ENCODE peak calls at places on chromosome 3, in seven cellular contexts. F, T, D, B, L, W and N are unnamed samples.

GRCh38 chr3:138426211-138426610 is 8.2 kb upstream of the ESYT3 start:
- DNase-seq in F (no peak), T (no peak), D (no peak), B (no peak), L (peak), W (no peak), N (no peak)

GRCh38 chr3:3196148-3196861 is 16.8 kb upstream of the CRBN start:
- DNase-seq in F (no peak), T (no peak), D (no peak), B (peak), L (peak), W (no peak), N (no peak)

GRCh38 chr3:171777608-171777995 is 32.7 kb downstream of the PLD1 start:
- DNase-seq in F (no peak), T (no peak), D (no peak), B (no peak), L (no peak), W (no peak), N (no peak)

GRCh38 chr3:194801378-194802124 is 115.9 kb downstream of the FAM43A start:
- DNase-seq in F (no peak), T (no peak), D (no peak), B (no peak), L (no peak), W (peak), N (no peak)

GRCh38 chr3:25097023-25097422 is 331.0 kb upstream of the RARB start:
- DNase-seq in F (no peak), T (no peak), D (no peak), B (no peak), L (no peak), W (no peak), N (no peak)

GRCh38 chr3:135908225-135908624 is 57.3 kb upstream of the PPP2R3A start:
- DNase-seq in F (no peak), T (no peak), D (no peak), B (no peak), L (peak), W (no peak), N (no peak)

GRCh38 chr3:182909318-182910040 is 70.9 kb downstream of the DCUN1D1 start:
- DNase-seq in F (no peak), T (no peak), D (no peak), B (no peak), L (no peak), W (no peak), N (no peak)

GRCh38 chr3:50226888-50227389 is 9.1 kb upstream of the GNAI2 start:
- DNase-seq in F (no peak), T (no peak), D (no peak), B (no peak), L (peak), W (peak), N (no peak)

GRCh38 chr3:5499404-5499803 is 311.9 kb downstream of the EDEM1 start:
- DNase-seq in F (no peak), T (no peak), D (no peak), B (no peak), L (no peak), W (no peak), N (no peak)

GRCh38 chr3:25151497-25151896 is 276.6 kb upstream of the RARB start:
- DNase-seq in F (no peak), T (no peak), D (no peak), B (peak), L (no peak), W (no peak), N (no peak)

GRCh38 chr3:194804796-194805195 is 119.1 kb downstream of the FAM43A start:
- DNase-seq in F (no peak), T (no peak), D (no peak), B (no peak), L (no peak), W (peak), N (no peak)

GRCh38 chr3:151843275-151843674 is 29.4 kb downstream of the AADAC start:
- DNase-seq in F (no peak), T (no peak), D (no peak), B (no peak), L (no peak), W (no peak), N (no peak)

GRCh38 chr3:129278970-129279906 is 568 bp downstream of the HMCES start:
- DNase-seq in F (peak), T (no peak), D (peak), B (peak), L (peak), W (peak), N (no peak)

GRCh38 chr3:40624189-40624754 is 99.5 kb downstream of the ZNF621 start:
- DNase-seq in F (no peak), T (no peak), D (no peak), B (no peak), L (no peak), W (peak), N (no peak)

GRCh38 chr3:89340431-89340830 is 233.0 kb downstream of the EPHA3 start:
- DNase-seq in F (no peak), T (no peak), D (no peak), B (no peak), L (no peak), W (no peak), N (no peak)

GRCh38 chr3:126100688-126101301 is 16.9 kb upstream of the SLC41A3 start:
- DNase-seq in F (peak), T (peak), D (no peak), B (no peak), L (no peak), W (peak), N (no peak)

GRCh38 chr3:86990171-86990733 is 697 bp downstream of the VGLL3 start:
- DNase-seq in F (peak), T (no peak), D (peak), B (no peak), L (no peak), W (peak), N (no peak)

GRCh38 chr3:154078672-154079071 is 42.5 kb upstream of the ARHGEF26 start:
- DNase-seq in F (no peak), T (no peak), D (no peak), B (no peak), L (no peak), W (no peak), N (no peak)

GRCh38 chr3:189734061-189734460 is 102.9 kb downstream of the TP63 start:
- DNase-seq in F (no peak), T (no peak), D (no peak), B (no peak), L (no peak), W (no peak), N (no peak)

GRCh38 chr3:108190346-108190745 is 31.9 kb downstream of the IFT57 start:
- DNase-seq in F (no peak), T (no peak), D (no peak), B (no peak), L (no peak), W (no peak), N (peak)

GRCh38 chr3:73192036-73192738 is 130.7 kb downstream of the EBLN2 start:
- DNase-seq in F (no peak), T (no peak), D (peak), B (no peak), L (peak), W (no peak), N (no peak)

GRCh38 chr3:186724911-186725310 is 7.8 kb downstream of the KNG1 start:
- DNase-seq in F (no peak), T (no peak), D (no peak), B (no peak), L (no peak), W (no peak), N (no peak)

GRCh38 chr3:97952872-97953271 is 19.4 kb downstream of the RIOX2 start:
- DNase-seq in F (no peak), T (no peak), D (no peak), B (no peak), L (no peak), W (no peak), N (no peak)

GRCh38 chr3:73616056-73616455 is 8.7 kb downstream of the PDZRN3 start:
- DNase-seq in F (no peak), T (no peak), D (no peak), B (no peak), L (no peak), W (no peak), N (no peak)

GRCh38 chr3:50671331-50671730 is 3.4 kb upstream of the DOCK3 start:
- DNase-seq in F (no peak), T (peak), D (no peak), B (peak), L (peak), W (no peak), N (peak)

GRCh38 chr3:15317164-15317477 is 15.3 kb downstream of the SH3BP5 start:
- DNase-seq in F (no peak), T (no peak), D (no peak), B (peak), L (no peak), W (peak), N (no peak)

GRCh38 chr3:125110016-125110875 is 54.4 kb upstream of the HEG1 start:
- DNase-seq in F (no peak), T (peak), D (no peak), B (peak), L (peak), W (no peak), N (no peak)

GRCh38 chr3:195048059-195048905 is 222.7 kb downstream of the XXYLT1 start:
- DNase-seq in F (no peak), T (no peak), D (peak), B (no peak), L (no peak), W (no peak), N (no peak)

GRCh38 chr3:69095636-69096035 is 10.9 kb downstream of the ARL6IP5 start:
- DNase-seq in F (no peak), T (no peak), D (no peak), B (no peak), L (no peak), W (no peak), N (no peak)

GRCh38 chr3:171353423-171353822 is 106.8 kb downstream of the TNIK start:
- DNase-seq in F (no peak), T (no peak), D (no peak), B (no peak), L (no peak), W (no peak), N (no peak)

GRCh38 chr3:197028711-197029510 is 706 bp downstream of the MELTF start:
- DNase-seq in F (peak), T (no peak), D (peak), B (no peak), L (no peak), W (peak), N (no peak)

GRCh38 chr3:94285874-94286273 is 223.0 kb downstream of the NSUN3 start:
- DNase-seq in F (no peak), T (no peak), D (no peak), B (no peak), L (no peak), W (no peak), N (no peak)

GRCh38 chr3:72171461-72171860 is 386.5 kb upstream of the PROK2 start:
- DNase-seq in F (no peak), T (no peak), D (no peak), B (no peak), L (no peak), W (no peak), N (no peak)

GRCh38 chr3:16550676-16551341 is 37.3 kb upstream of the RFTN1 start:
- DNase-seq in F (no peak), T (peak), D (peak), B (peak), L (peak), W (peak), N (peak)

GRCh38 chr3:16550305-16550675 is 36.8 kb upstream of the RFTN1 start:
- DNase-seq in F (no peak), T (no peak), D (no peak), B (no peak), L (no peak), W (no peak), N (no peak)

GRCh38 chr3:16554126-16554525 is 40.6 kb upstream of the RFTN1 start:
- DNase-seq in F (no peak), T (no peak), D (no peak), B (no peak), L (no peak), W (no peak), N (no peak)

GRCh38 chr3:16552757-16553156 is 39.3 kb upstream of the RFTN1 start:
- DNase-seq in F (no peak), T (no peak), D (no peak), B (no peak), L (no peak), W (no peak), N (no peak)

GRCh38 chr3:16551342-16551976 is 38.0 kb upstream of the RFTN1 start:
- DNase-seq in F (no peak), T (no peak), D (no peak), B (no peak), L (no peak), W (no peak), N (no peak)
- H3K4me3 ChIP-seq in F (no peak), T (no peak), D (no peak), B (no peak), L (no peak), W (no peak), N (no peak)

DNA sequence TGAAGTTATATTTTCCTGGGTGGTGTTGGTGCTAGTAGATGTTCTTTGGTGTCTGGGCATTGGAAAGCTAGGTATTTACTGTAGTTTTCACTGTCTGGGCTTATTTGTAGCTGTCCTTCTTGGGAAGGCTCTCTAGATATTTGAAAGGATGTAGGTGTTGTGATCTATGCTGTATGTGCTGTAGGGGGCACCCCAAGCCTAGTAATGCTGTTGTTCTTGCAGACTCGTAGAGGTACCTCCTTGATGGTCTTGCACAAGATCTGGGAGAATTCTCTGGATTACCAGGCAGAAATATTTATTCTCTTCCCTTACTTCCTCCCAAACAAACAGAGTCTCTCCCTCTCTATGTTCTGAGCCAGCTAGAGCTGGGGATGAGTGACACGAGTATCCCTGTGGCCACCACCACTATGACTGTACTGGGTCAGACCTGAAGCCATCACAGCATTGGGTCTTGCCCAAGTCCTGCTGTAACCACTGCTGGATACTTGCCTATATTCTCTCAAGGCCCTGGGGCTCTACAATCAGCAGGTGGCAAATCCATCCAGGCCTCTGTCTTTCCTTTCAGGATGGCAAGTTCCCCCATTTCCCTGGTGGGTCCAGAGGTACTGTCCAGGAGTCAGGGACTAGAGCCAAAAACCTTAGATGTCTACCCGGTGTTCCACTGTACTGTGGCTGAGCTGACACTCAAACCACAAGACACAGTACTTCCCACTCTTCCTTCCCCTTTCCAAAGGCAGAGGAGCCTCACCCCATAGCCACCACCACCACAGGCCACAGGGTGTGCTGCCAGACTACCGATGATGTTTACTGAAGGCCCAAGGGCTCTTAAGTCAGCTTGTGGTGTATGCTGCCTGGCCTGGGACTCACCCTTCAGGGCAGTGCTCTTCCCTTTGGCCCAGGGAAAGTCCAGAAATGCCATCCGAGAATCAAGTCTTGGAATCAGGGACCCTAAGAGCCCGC is 195.2 kb upstream of the DPPA4 start:
- DNase-seq in F (no peak), T (peak), D (peak), B (peak), L (peak), W (no peak), N (peak)
- TF ChIP-seq CTCF in F (peak), T (peak), D (no peak), B (peak), L (peak), W (no peak), N (peak)

DNA sequence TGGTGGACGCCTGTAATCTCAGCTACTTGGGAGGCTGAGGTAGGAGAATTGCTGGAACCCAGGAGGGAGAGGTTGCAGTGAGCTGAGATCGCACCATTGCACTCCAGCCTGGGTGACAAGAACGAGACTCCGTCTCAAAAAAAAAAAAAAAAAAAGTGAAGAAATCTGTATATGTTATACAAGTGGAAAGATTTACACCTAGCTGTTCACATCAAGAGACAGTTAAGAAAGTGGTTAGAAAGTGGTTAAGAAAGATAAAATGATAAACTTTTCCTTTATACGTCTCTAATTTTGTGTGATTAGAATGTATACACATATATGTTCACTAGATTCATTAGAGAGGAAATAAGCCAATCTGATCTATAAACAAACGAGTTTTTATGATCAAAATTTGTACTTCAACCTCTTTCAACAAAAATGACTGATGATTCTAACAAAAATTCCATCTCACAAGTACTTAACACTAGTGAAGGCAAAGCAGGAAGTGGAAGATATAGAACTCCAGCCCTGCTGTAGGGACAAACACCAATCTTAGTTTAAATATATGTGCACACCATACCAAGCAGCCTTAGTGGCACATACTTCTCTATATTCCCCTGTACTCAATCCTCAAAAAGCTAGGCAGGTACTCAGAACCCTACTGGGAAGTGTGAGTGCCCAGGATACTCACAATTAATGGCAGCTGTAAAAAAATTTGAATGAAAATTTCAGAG is 51.2 kb downstream of the RAF1 start:
- DNase-seq in F (no peak), T (no peak), D (no peak), B (no peak), L (no peak), W (no peak), N (no peak)
- H3K4me3 ChIP-seq in F (no peak), T (no peak), D (no peak), B (no peak), L (no peak), W (no peak), N (no peak)

GRCh38 chr3:57555316-57555715 is 758 bp upstream of the PDE12 start:
- DNase-seq in F (no peak), T (no peak), D (no peak), B (no peak), L (no peak), W (peak), N (no peak)

GRCh38 chr3:57559526-57559925 is 3.5 kb downstream of the PDE12 start:
- DNase-seq in F (no peak), T (no peak), D (no peak), B (no peak), L (no peak), W (no peak), N (no peak)

GRCh38 chr3:57556459-57557087 is 499 bp downstream of the PDE12 start:
- DNase-seq in F (peak), T (no peak), D (peak), B (no peak), L (no peak), W (peak), N (no peak)

GRCh38 chr3:57557088-57557537 is 1.0 kb downstream of the PDE12 start:
- DNase-seq in F (no peak), T (no peak), D (peak), B (peak), L (no peak), W (peak), N (no peak)

GRCh38 chr3:57555738-57556458 is at the start of gene PDE12:
- DNase-seq in F (peak), T (peak), D (peak), B (peak), L (peak), W (peak), N (peak)
- TF ChIP-seq CTCF in F (no peak), T (no peak), D (no peak), B (peak), L (no peak), W (no peak), N (no peak)

GRCh38 chr3:178517665-178518366 is 18.4 kb upstream of the KCNMB2 start:
- DNase-seq in F (no peak), T (no peak), D (no peak), B (no peak), L (no peak), W (no peak), N (no peak)
- H3K4me3 ChIP-seq in F (no peak), T (no peak), D (no peak), B (no peak), L (no peak), W (no peak), N (no peak)

DNA sequence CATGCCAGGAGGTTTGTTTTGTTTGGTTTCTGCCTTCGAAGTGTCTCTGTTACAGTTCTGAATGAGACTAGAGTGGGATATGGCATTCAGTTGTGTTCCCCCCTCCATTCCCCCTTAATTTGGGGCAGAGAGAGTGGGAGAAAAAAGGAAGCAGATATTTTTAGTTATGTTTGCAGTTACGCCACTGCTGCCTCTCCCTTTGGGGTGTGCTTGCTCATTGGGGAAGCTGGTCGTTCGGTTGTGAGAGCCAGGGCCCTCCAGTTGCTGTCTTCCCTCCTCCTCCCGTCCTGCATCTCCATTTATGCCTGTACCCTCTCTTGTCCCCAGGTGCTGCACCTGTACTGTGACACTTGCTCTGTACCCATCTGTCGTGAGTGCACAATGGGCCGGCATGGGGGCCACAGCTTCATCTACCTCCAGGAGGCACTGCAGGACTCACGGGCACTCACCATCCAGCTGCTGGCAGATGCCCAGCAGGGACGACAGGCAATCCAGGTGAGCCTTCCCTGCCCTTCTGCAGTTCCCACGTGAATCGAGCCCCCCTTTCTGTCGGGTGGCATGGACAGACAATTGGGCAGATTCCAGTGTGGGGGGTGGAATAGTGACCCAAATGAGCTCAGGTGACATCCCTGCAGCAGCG is 55.8 kb downstream of the TRIM71 start:
- DNase-seq in F (no peak), T (no peak), D (no peak), B (no peak), L (no peak), W (no peak), N (no peak)
- TF ChIP-seq CTCF in F (no peak), T (no peak), D (no peak), B (no peak), L (peak), W (no peak), N (peak)

DNA sequence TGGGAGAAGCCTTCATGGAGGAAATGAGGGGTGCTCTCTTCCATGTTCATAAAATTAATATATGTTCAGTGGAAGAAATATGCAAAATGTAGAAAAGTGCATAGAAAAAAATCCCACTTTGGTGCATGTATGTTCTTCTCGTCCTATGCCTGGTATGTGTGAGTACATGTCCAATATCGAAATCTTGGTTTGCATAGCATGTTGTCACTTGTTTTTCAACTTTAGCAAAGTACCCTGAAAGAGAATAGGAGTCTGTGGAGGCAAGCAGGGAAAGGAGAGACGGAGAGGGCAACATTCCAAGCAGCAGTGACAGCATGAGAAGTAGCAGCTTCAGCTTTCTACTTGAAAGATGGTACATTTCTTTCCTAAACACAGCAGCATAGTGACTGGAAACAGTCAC is 56.8 kb upstream of the CACNA2D3 start:
- DNase-seq in F (no peak), T (no peak), D (no peak), B (no peak), L (no peak), W (no peak), N (no peak)
- H3K4me3 ChIP-seq in F (no peak), T (no peak), D (no peak), B (no peak), L (no peak), W (no peak), N (no peak)